ENCODE peak calls at places on chromosome 16, in four cellular contexts. U is WTC11, N is HepG2, I is K562. Y is an unnamed sample.

GRCh38 chr16:50756466-50756865 is 14.6 kb downstream of the CYLD start:
- DNase-seq in N (no peak), U (no peak), I (no peak), Y (no peak)

GRCh38 chr16:48366165-48367093 is 18.8 kb downstream of the SIAH1 start:
- DNase-seq in U (peak; percentile 40), N (peak; percentile 79), I (peak; percentile 35), Y (peak; percentile 46)

GRCh38 chr16:80123189-80123588 is 417.6 kb upstream of the DYNLRB2 start:
- DNase-seq in U (no peak), I (no peak), N (no peak), Y (no peak)

GRCh38 chr16:55389426-55390073 is 65.5 kb downstream of the IRX6 start:
- DNase-seq in U (no peak), I (no peak), N (no peak), Y (no peak)

GRCh38 chr16:1336619-1337018 is 3.2 kb downstream of the BAIAP3 start:
- DNase-seq in N (no peak), U (no peak), I (no peak), Y (no peak)

GRCh38 chr16:80583466-80583865 is 42.7 kb downstream of the DYNLRB2 start:
- DNase-seq in U (no peak), I (no peak), N (no peak), Y (no peak)

GRCh38 chr16:10625595-10626357 is 45.4 kb upstream of the EMP2 start:
- DNase-seq in N (peak; percentile 67), U (no peak), I (no peak), Y (no peak)

GRCh38 chr16:30931068-30931655 is 7.8 kb downstream of the FBXL19 start:
- DNase-seq in I (no peak), U (no peak), N (no peak), Y (no peak)

GRCh38 chr16:11386791-11387546 is 41.7 kb downstream of the RMI2 start:
- DNase-seq in I (peak; percentile 75), U (peak; percentile 86), N (peak; percentile 74), Y (no peak)

GRCh38 chr16:81401035-81401950 is 43.3 kb upstream of the CMIP start:
- DNase-seq in U (no peak), I (peak; percentile 56), N (peak; percentile 12), Y (no peak)

GRCh38 chr16:56871172-56871593 is 6.2 kb downstream of the SLC12A3 start:
- DNase-seq in I (no peak), N (peak; percentile 31), U (no peak), Y (peak; percentile 50)

GRCh38 chr16:17369441-17369951 is 101.3 kb downstream of the XYLT1 start:
- DNase-seq in U (no peak), N (no peak), I (no peak), Y (no peak)

GRCh38 chr16:13081825-13082224 is 180.4 kb downstream of the SHISA9 start:
- DNase-seq in U (no peak), N (no peak), I (no peak), Y (no peak)

GRCh38 chr16:20868890-20869289 is 31.3 kb downstream of the DCUN1D3 start:
- DNase-seq in I (no peak), N (peak; percentile 60), U (no peak), Y (peak; percentile 65)

GRCh38 chr16:27303256-27304100 is 10.3 kb upstream of the IL4R start:
- DNase-seq in N (no peak), U (no peak), I (no peak), Y (no peak)

GRCh38 chr16:12229759-12230594 is 253.4 kb downstream of the SNX29 start:
- DNase-seq in U (no peak), I (no peak), N (peak; percentile 46), Y (no peak)

GRCh38 chr16:5917436-5917835 is 819.8 kb upstream of the EEF2KMT start:
- DNase-seq in N (no peak), I (no peak), U (no peak), Y (no peak)

GRCh38 chr16:30527635-30528178 is 1.3 kb upstream of the ZNF768 start:
- DNase-seq in N (no peak), I (no peak), U (no peak), Y (no peak)

GRCh38 chr16:67101683-67102082 is 8.1 kb upstream of the PHAF1 start:
- DNase-seq in I (no peak), U (no peak), N (no peak), Y (no peak)

GRCh38 chr16:81891734-81892364 is 112.8 kb downstream of the PLCG2 start:
- DNase-seq in I (no peak), U (no peak), N (no peak), Y (no peak)

GRCh38 chr16:20916289-20916688 is 15.7 kb downstream of the LYRM1 start:
- DNase-seq in N (no peak), I (no peak), U (no peak), Y (no peak)

GRCh38 chr16:67723151-67723915 is 4.2 kb upstream of the GFOD2 start:
- DNase-seq in I (no peak), N (no peak), U (no peak), Y (no peak)

GRCh38 chr16:11118479-11118878 is 137.5 kb downstream of the SOCS1 start:
- DNase-seq in U (no peak), I (no peak), N (no peak), Y (no peak)

GRCh38 chr16:47460301-47460754 is 535 bp downstream of the ITFG1 start:
- DNase-seq in N (no peak), I (no peak), U (no peak), Y (no peak)

GRCh38 chr16:30926333-30926811 is 3.0 kb downstream of the FBXL19 start:
- DNase-seq in U (no peak), I (no peak), N (no peak), Y (no peak)

DNA sequence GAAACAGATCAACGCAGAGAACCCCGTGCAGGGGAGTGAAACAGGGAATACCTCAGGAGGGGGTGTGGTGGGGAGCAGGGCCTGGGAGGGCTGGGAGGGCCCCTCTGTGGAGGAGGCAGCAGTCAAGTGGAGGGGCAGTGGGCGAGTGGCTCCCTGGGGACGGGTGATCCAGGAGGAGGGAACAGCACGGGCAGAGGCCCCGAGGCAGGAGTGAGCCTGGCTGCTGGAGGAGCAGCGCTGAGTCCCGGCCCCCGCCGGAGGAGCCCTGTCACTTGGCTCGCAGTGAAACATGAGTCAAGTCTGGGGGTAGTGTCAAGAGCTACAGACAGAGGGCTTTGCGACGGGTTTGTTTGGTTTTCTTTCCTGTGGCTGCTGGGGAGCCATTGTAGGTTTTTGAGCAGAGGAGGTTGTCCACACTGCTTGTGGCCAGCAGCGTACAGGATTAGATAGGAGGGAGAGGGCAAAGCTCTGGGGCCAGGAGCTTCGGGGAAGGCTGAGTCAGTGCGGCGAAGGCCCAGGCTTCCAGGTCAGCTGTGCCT is 115.7 kb upstream of the CIBAR2 start:
- DNase-seq in I (peak; percentile 67), U (peak; percentile 53), N (no peak), Y (peak; percentile 69)
- TF ChIP-seq FOXJ3 in I (no peak), U (no peak), N (no peak), Y (no peak)

GRCh38 chr16:2585651-2586081 is 47.8 kb downstream of the PDPK1 start:
- DNase-seq in U (no peak), N (no peak), I (no peak), Y (no peak)

GRCh38 chr16:2586901-2587480 is 49.2 kb downstream of the PDPK1 start:
- DNase-seq in I (no peak), N (no peak), U (no peak), Y (no peak)

GRCh38 chr16:2586241-2586640 is 48.4 kb downstream of the PDPK1 start:
- DNase-seq in N (no peak), I (peak; percentile 42), U (peak; percentile 60), Y (peak; percentile 51)

GRCh38 chr16:2587891-2588565 is 50.2 kb downstream of the PDPK1 start:
- DNase-seq in U (no peak), I (no peak), N (no peak), Y (no peak)

GRCh38 chr16:2584742-2585650 is 47.2 kb downstream of the PDPK1 start:
- DNase-seq in N (no peak), I (no peak), U (no peak), Y (no peak)
- TF ChIP-seq FOXJ3 in N (no peak), I (no peak), U (no peak), Y (no peak)

GRCh38 chr16:89581045-89581695 is 5.6 kb downstream of the CPNE7 start:
- DNase-seq in U (no peak), N (peak; percentile 50), I (no peak), Y (no peak)
- TF ChIP-seq FOXJ3 in U (no peak), N (no peak), I (no peak), Y (no peak)

DNA sequence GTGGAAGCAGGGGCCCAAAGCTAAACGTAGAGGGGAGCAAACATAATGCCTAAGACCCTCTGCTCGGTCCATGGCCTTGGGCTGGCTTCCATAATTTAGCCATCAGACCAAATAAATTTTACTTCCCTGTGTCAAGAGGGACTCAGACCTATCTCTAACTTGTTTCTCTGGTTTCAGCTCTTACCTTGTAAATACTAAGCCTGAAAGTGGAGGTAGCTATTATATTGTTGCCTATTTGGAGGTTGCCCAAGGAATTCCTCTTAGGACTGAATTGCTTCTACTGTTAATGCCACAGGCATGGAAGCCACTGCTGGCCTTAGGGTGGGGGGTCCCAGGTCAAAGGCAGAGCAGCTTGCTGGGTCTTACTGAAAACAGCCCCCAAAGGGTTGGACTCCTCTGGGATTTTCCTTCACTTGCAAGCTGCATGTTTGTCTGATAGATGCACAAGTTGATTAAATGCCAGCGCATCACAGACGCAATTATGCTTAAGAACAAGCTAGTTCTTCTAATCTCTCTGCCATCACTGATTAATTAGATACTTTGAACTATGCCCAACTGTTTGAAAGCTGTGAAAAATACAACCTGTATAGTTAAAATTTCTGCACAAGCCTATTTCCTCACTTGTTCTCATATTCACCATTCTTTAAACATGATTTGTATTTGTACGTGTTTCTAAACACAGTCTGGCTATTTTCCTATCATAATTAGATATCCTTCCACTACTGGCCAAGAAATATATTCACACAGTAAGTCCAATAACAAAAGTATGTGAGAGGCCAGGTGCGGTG is 67.9 kb upstream of the HAS3 start:
- DNase-seq in I (no peak), N (no peak), U (no peak), Y (no peak)
- TF ChIP-seq FOXJ3 in I (no peak), N (no peak), U (no peak), Y (no peak)

GRCh38 chr16:8655184-8655717 is 19.2 kb upstream of the ABAT start:
- DNase-seq in I (peak; percentile 17), U (peak; percentile 57), N (peak; percentile 73), Y (no peak)
- TF ChIP-seq FOXJ3 in I (no peak), U (no peak), N (no peak), Y (no peak)

GRCh38 chr16:72673118-72673517 is 374.8 kb downstream of the ZFHX3 start:
- DNase-seq in U (no peak), N (no peak), I (no peak), Y (no peak)

GRCh38 chr16:72679856-72680255 is 368.1 kb downstream of the ZFHX3 start:
- DNase-seq in N (no peak), U (no peak), I (no peak), Y (no peak)

GRCh38 chr16:72680732-72681131 is 367.2 kb downstream of the ZFHX3 start:
- DNase-seq in I (no peak), N (no peak), U (no peak), Y (no peak)

GRCh38 chr16:72677662-72678447 is 370.1 kb downstream of the ZFHX3 start:
- DNase-seq in I (no peak), U (no peak), N (peak; percentile 87), Y (no peak)
- TF ChIP-seq FOXJ3 in I (no peak), U (no peak), N (no peak), Y (no peak)